ENCODE peak calls at places on chromosomes 13 and 19, in ten cellular contexts. C is trophoblast cell, S is suprapubic skin, K is mammary epithelial cell, Y is PC-9, O is upper lobe of left lung, A is uterus, E is psoas muscle, Q is thoracic aorta, F is neural progenitor cell. D is an unnamed sample.

GRCh38 chr13:75610466-75610865 is 25.7 kb upstream of the LMO7 start:
- DNase-seq in C (peak; percentile 90), S (no peak), K (no peak), Y (no peak), O (no peak), A (no peak), E (no peak), Q (no peak), F (no peak), D (no peak)

GRCh38 chr19:36773223-36773579 is 594 bp upstream of the ZNF850 start:
- DNase-seq in C (no peak), S (no peak), K (no peak), Y (no peak), O (no peak), A (no peak), E (no peak), Q (no peak), F (no peak), D (no peak)

GRCh38 chr19:33306191-33306590 is 3.9 kb upstream of the CEBPA start:
- DNase-seq in C (no peak), S (no peak), K (no peak), Y (no peak), O (no peak), A (no peak), E (no peak), Q (no peak), F (no peak), D (no peak)

GRCh38 chr13:90750021-90750420 is 597.5 kb upstream of the MIR17HG start:
- DNase-seq in C (no peak), S (no peak), K (no peak), Y (no peak), O (no peak), A (no peak), E (no peak), Q (no peak), F (no peak), D (no peak)

GRCh38 chr13:113431171-113431570 is 22.1 kb downstream of the ADPRHL1 start:
- DNase-seq in C (no peak), S (no peak), K (no peak), Y (no peak), O (no peak), A (no peak), E (no peak), Q (no peak), F (peak; percentile 49), D (no peak)

GRCh38 chr13:99974296-99974938 is 2.9 kb upstream of the ZIC5 start:
- DNase-seq in C (no peak), S (no peak), K (no peak), Y (no peak), O (no peak), A (peak; percentile 2), E (no peak), Q (no peak), F (peak; percentile 41), D (no peak)

GRCh38 chr19:51786651-51787494 is 8.1 kb upstream of the FPR3 start:
- DNase-seq in C (peak; percentile 79), S (no peak), K (no peak), Y (no peak), O (no peak), A (no peak), E (no peak), Q (no peak), F (no peak), D (no peak)

GRCh38 chr13:78593652-78594494 is 9.5 kb downstream of the POU4F1 start:
- DNase-seq in C (no peak), S (no peak), K (no peak), Y (no peak), O (no peak), A (no peak), E (no peak), Q (no peak), F (peak; percentile 85), D (no peak)

GRCh38 chr19:54682306-54682705 is 19.5 kb downstream of the LILRB4 start:
- DNase-seq in C (peak; percentile 88), S (no peak), K (no peak), Y (no peak), O (no peak), A (no peak), E (no peak), Q (no peak), F (no peak), D (no peak)

GRCh38 chr13:20610006-20610405 is 43.0 kb downstream of the IFT88 start:
- DNase-seq in C (no peak), S (no peak), K (no peak), Y (no peak), O (no peak), A (no peak), E (no peak), Q (no peak), F (no peak), D (no peak)

GRCh38 chr19:46898731-46899130 is 37.9 kb downstream of the ARHGAP35 start:
- DNase-seq in C (no peak), S (peak; percentile 59), K (peak; percentile 79), Y (no peak), O (no peak), A (peak; percentile 28), E (no peak), Q (no peak), F (no peak), D (no peak)

GRCh38 chr13:102561933-102562332 is 34.9 kb upstream of the TPP2 start:
- DNase-seq in C (no peak), S (no peak), K (peak; percentile 64), Y (no peak), O (no peak), A (no peak), E (no peak), Q (no peak), F (no peak), D (no peak)

GRCh38 chr13:102555914-102556553 is 40.8 kb upstream of the TPP2 start:
- DNase-seq in C (peak; percentile 72), S (no peak), K (peak; percentile 59), Y (peak; percentile 6), O (no peak), A (no peak), E (no peak), Q (no peak), F (peak; percentile 39), D (peak; percentile 22)

GRCh38 chr13:102558029-102558428 is 38.8 kb upstream of the TPP2 start:
- DNase-seq in C (no peak), S (no peak), K (no peak), Y (no peak), O (no peak), A (no peak), E (no peak), Q (no peak), F (no peak), D (no peak)

GRCh38 chr13:102556806-102557205 is 40.0 kb upstream of the TPP2 start:
- DNase-seq in C (no peak), S (no peak), K (no peak), Y (no peak), O (no peak), A (no peak), E (no peak), Q (no peak), F (no peak), D (no peak)
- H3K4me3 ChIP-seq in C (no peak overlapping the region), S (no peak overlapping the region), K (no peak overlapping the region), Y (no peak overlapping the region), O (no peak overlapping the region), A (no peak overlapping the region), E (no peak overlapping the region), Q (no peak overlapping the region), F (no peak overlapping the region), D (no peak overlapping the region)

GRCh38 chr19:39400997-39401548 is 5.6 kb upstream of the ZFP36 start:
- DNase-seq in C (no peak), S (no peak), K (no peak), Y (no peak), O (no peak), A (no peak), E (no peak), Q (no peak), F (no peak), D (no peak)
- H3K4me1 ChIP-seq in C (peaks cover 37% of the 10 kb centered on the region), S (peaks cover 85% of the 10 kb centered on the region), K (peaks cover 50% of the 10 kb centered on the region), Y (peaks cover 53% of the 10 kb centered on the region), O (peaks cover 84% of the 10 kb centered on the region), A (peaks cover 20% of the 10 kb centered on the region), E (peaks cover 40% of the 10 kb centered on the region), Q (peaks cover 31% of the 10 kb centered on the region), F (peaks cover 13% of the 10 kb centered on the region), D (peaks cover 84% of the 10 kb centered on the region)

DNA sequence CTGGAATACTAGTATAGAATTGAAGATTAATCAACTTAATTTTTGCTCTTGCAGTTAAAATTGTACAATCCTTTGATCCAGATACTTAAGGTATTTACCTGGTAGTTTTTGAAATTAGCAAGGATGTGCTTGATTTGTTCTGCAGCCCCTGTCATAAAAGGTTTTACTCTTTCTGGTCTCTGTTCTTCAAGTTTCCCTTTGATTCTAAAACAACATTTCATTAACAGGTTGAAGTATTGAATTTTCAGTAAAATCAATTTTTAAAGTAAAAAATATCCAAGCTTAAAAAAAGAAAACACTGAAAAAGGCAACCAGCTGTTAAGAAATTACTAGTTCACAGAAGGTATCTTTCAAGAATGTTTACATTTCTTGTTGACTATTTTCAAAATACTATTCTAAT is 1.6 kb downstream of the TPT1 start:
- DNase-seq in C (no peak), S (no peak), K (no peak), Y (no peak), O (no peak), A (no peak), E (no peak), Q (no peak), F (no peak), D (no peak)
- H3K36me3 ChIP-seq in C (peaks cover 39% of the 10 kb centered on the region), S (peaks cover 51% of the 10 kb centered on the region), K (peaks cover 52% of the 10 kb centered on the region), Y (peaks cover 55% of the 10 kb centered on the region), O (peaks cover 50% of the 10 kb centered on the region), A (no peaks in the 10 kb centered on the region), E (peaks cover 24% of the 10 kb centered on the region), Q (peaks cover 48% of the 10 kb centered on the region), F (peaks cover 27% of the 10 kb centered on the region), D (peaks cover 35% of the 10 kb centered on the region)

GRCh38 chr19:3098515-3099346 is 4.6 kb downstream of the GNA11 start:
- DNase-seq in C (no peak), S (peak; percentile 74), K (peak; percentile 46), Y (no peak), O (peak; percentile 51), A (no peak), E (peak; percentile 74), Q (no peak), F (no peak), D (no peak)

GRCh38 chr19:3099347-3100145 is 5.4 kb downstream of the GNA11 start:
- DNase-seq in C (no peak), S (peak; percentile 65), K (no peak), Y (no peak), O (no peak), A (no peak), E (no peak), Q (no peak), F (no peak), D (no peak)

GRCh38 chr19:3097442-3097871 is 3.3 kb downstream of the GNA11 start:
- DNase-seq in C (no peak), S (no peak), K (peak; percentile 25), Y (no peak), O (no peak), A (no peak), E (no peak), Q (no peak), F (no peak), D (no peak)

GRCh38 chr19:3096902-3097326 is 2.8 kb downstream of the GNA11 start:
- DNase-seq in C (no peak), S (no peak), K (no peak), Y (no peak), O (no peak), A (no peak), E (no peak), Q (no peak), F (no peak), D (no peak)

GRCh38 chr19:3098141-3098514 is 4.0 kb downstream of the GNA11 start:
- DNase-seq in C (no peak), S (peak; percentile 71), K (peak; percentile 39), Y (no peak), O (no peak), A (no peak), E (peak; percentile 52), Q (no peak), F (no peak), D (no peak)
- H3K4me3 ChIP-seq in C (no peak overlapping the region), S (peak overlapping the region; percentile 90), K (peak overlapping the region; percentile 36), Y (no peak overlapping the region), O (peak overlapping the region; percentile 96), A (peak overlapping the region; percentile 95), E (peak overlapping the region; percentile 98), Q (peak overlapping the region; percentile 91), F (no peak overlapping the region), D (no peak overlapping the region)